ENCODE peak calls at places on chromosomes 13 and 19, in ten cellular contexts. One of them, this sample, is unnamed.

GRCh38 chr13:79246575-79246949 is 159.5 kb downstream of the RBM26 start:
- DNase-seq in EH: no peak
- DNase-seq in ovary: no peak
- DNase-seq in heart left ventricle: no peak
- DNase-seq in GM12865: peak
- DNase-seq in stimulated activated CD4-positive, alpha-beta T cell treated with anti-CD3 and anti-CD28 coated beads, Interleukin-4, amount 100 ng/mL, for 4 hours: no peak
- DNase-seq in NCI-H1092 treated with DMSO at 0.1 percent for 48 hours: peak
- DNase-seq in NCI-H187 treated with DMSO at 0.1 percent for 48 hours: no peak
- DNase-seq in OCI-LY7: peak
- DNase-seq in uterus: no peak
- DNase-seq in this sample: no peak

GRCh38 chr13:113655358-113656014 is 2.5 kb downstream of the ATP4B start:
- DNase-seq in EH: no peak
- DNase-seq in OCI-LY7: no peak
- DNase-seq in NCI-H1092 treated with DMSO at 0.1 percent for 48 hours: no peak
- DNase-seq in ovary: peak
- DNase-seq in heart left ventricle: no peak
- DNase-seq in stimulated activated CD4-positive, alpha-beta T cell treated with anti-CD3 and anti-CD28 coated beads, Interleukin-4, amount 100 ng/mL, for 4 hours: no peak
- DNase-seq in NCI-H187 treated with DMSO at 0.1 percent for 48 hours: no peak
- DNase-seq in GM12865: no peak
- DNase-seq in uterus: no peak
- DNase-seq in this sample: no peak

GRCh38 chr19:15466851-15467733 is 2.7 kb upstream of the RASAL3 start:
- DNase-seq in GM12865: peak
- DNase-seq in NCI-H1092 treated with DMSO at 0.1 percent for 48 hours: no peak
- DNase-seq in NCI-H187 treated with DMSO at 0.1 percent for 48 hours: no peak
- DNase-seq in EH: peak
- DNase-seq in heart left ventricle: no peak
- DNase-seq in ovary: no peak
- DNase-seq in uterus: no peak
- DNase-seq in OCI-LY7: peak
- DNase-seq in stimulated activated CD4-positive, alpha-beta T cell treated with anti-CD3 and anti-CD28 coated beads, Interleukin-4, amount 100 ng/mL, for 4 hours: peak
- DNase-seq in this sample: peak

GRCh38 chr13:26786651-26787295 is 26.2 kb upstream of the GPR12 start:
- DNase-seq in uterus: no peak
- DNase-seq in ovary: no peak
- DNase-seq in NCI-H187 treated with DMSO at 0.1 percent for 48 hours: no peak
- DNase-seq in heart left ventricle: no peak
- DNase-seq in EH: no peak
- DNase-seq in stimulated activated CD4-positive, alpha-beta T cell treated with anti-CD3 and anti-CD28 coated beads, Interleukin-4, amount 100 ng/mL, for 4 hours: no peak
- DNase-seq in NCI-H1092 treated with DMSO at 0.1 percent for 48 hours: no peak
- DNase-seq in GM12865: no peak
- DNase-seq in OCI-LY7: peak
- DNase-seq in this sample: no peak

GRCh38 chr13:29859971-29860370 is 9.6 kb upstream of the UBL3 start:
- DNase-seq in stimulated activated CD4-positive, alpha-beta T cell treated with anti-CD3 and anti-CD28 coated beads, Interleukin-4, amount 100 ng/mL, for 4 hours: no peak
- DNase-seq in GM12865: no peak
- DNase-seq in heart left ventricle: no peak
- DNase-seq in uterus: no peak
- DNase-seq in OCI-LY7: no peak
- DNase-seq in NCI-H187 treated with DMSO at 0.1 percent for 48 hours: no peak
- DNase-seq in NCI-H1092 treated with DMSO at 0.1 percent for 48 hours: no peak
- DNase-seq in ovary: no peak
- DNase-seq in EH: peak
- DNase-seq in this sample: no peak

GRCh38 chr19:1655131-1655981 is 2.9 kb upstream of the TCF3 start:
- DNase-seq in NCI-H187 treated with DMSO at 0.1 percent for 48 hours: no peak
- DNase-seq in ovary: no peak
- DNase-seq in GM12865: no peak
- DNase-seq in stimulated activated CD4-positive, alpha-beta T cell treated with anti-CD3 and anti-CD28 coated beads, Interleukin-4, amount 100 ng/mL, for 4 hours: no peak
- DNase-seq in EH: no peak
- DNase-seq in OCI-LY7: no peak
- DNase-seq in NCI-H1092 treated with DMSO at 0.1 percent for 48 hours: no peak
- DNase-seq in uterus: no peak
- DNase-seq in heart left ventricle: peak
- DNase-seq in this sample: no peak

GRCh38 chr13:73754727-73755292 is 379.4 kb downstream of the KLF12 start:
- DNase-seq in uterus: no peak
- DNase-seq in EH: peak
- DNase-seq in ovary: no peak
- DNase-seq in GM12865: peak
- DNase-seq in stimulated activated CD4-positive, alpha-beta T cell treated with anti-CD3 and anti-CD28 coated beads, Interleukin-4, amount 100 ng/mL, for 4 hours: no peak
- DNase-seq in NCI-H187 treated with DMSO at 0.1 percent for 48 hours: peak
- DNase-seq in heart left ventricle: no peak
- DNase-seq in NCI-H1092 treated with DMSO at 0.1 percent for 48 hours: peak
- DNase-seq in OCI-LY7: peak
- DNase-seq in this sample: no peak

GRCh38 chr19:9296336-9296735 is 13.3 kb downstream of the ZNF699 start:
- DNase-seq in stimulated activated CD4-positive, alpha-beta T cell treated with anti-CD3 and anti-CD28 coated beads, Interleukin-4, amount 100 ng/mL, for 4 hours: no peak
- DNase-seq in EH: peak
- DNase-seq in heart left ventricle: no peak
- DNase-seq in uterus: no peak
- DNase-seq in ovary: no peak
- DNase-seq in GM12865: no peak
- DNase-seq in NCI-H187 treated with DMSO at 0.1 percent for 48 hours: no peak
- DNase-seq in OCI-LY7: no peak
- DNase-seq in NCI-H1092 treated with DMSO at 0.1 percent for 48 hours: no peak
- DNase-seq in this sample: no peak

GRCh38 chr13:74210693-74211393 is 76.6 kb upstream of the KLF12 start:
- DNase-seq in OCI-LY7: no peak
- DNase-seq in uterus: no peak
- DNase-seq in heart left ventricle: peak
- DNase-seq in stimulated activated CD4-positive, alpha-beta T cell treated with anti-CD3 and anti-CD28 coated beads, Interleukin-4, amount 100 ng/mL, for 4 hours: no peak
- DNase-seq in EH: peak
- DNase-seq in NCI-H1092 treated with DMSO at 0.1 percent for 48 hours: peak
- DNase-seq in GM12865: no peak
- DNase-seq in ovary: no peak
- DNase-seq in NCI-H187 treated with DMSO at 0.1 percent for 48 hours: peak
- DNase-seq in this sample: no peak

GRCh38 chr13:55439450-55439849 is 1701.3 kb upstream of the PRR20A start:
- DNase-seq in EH: no peak
- DNase-seq in GM12865: no peak
- DNase-seq in heart left ventricle: no peak
- DNase-seq in NCI-H1092 treated with DMSO at 0.1 percent for 48 hours: peak
- DNase-seq in OCI-LY7: no peak
- DNase-seq in ovary: no peak
- DNase-seq in stimulated activated CD4-positive, alpha-beta T cell treated with anti-CD3 and anti-CD28 coated beads, Interleukin-4, amount 100 ng/mL, for 4 hours: no peak
- DNase-seq in uterus: no peak
- DNase-seq in NCI-H187 treated with DMSO at 0.1 percent for 48 hours: no peak
- DNase-seq in this sample: no peak

GRCh38 chr19:1206733-1207301 is 1.2 kb downstream of the STK11 start:
- DNase-seq in heart left ventricle: no peak
- DNase-seq in OCI-LY7: peak
- DNase-seq in ovary: no peak
- DNase-seq in EH: no peak
- DNase-seq in uterus: no peak
- DNase-seq in NCI-H1092 treated with DMSO at 0.1 percent for 48 hours: no peak
- DNase-seq in GM12865: peak
- DNase-seq in stimulated activated CD4-positive, alpha-beta T cell treated with anti-CD3 and anti-CD28 coated beads, Interleukin-4, amount 100 ng/mL, for 4 hours: no peak
- DNase-seq in NCI-H187 treated with DMSO at 0.1 percent for 48 hours: no peak
- DNase-seq in this sample: no peak

GRCh38 chr19:30815889-30816580 is 443.9 kb downstream of the ZNF536 start:
- DNase-seq in heart left ventricle: no peak
- DNase-seq in NCI-H1092 treated with DMSO at 0.1 percent for 48 hours: no peak
- DNase-seq in stimulated activated CD4-positive, alpha-beta T cell treated with anti-CD3 and anti-CD28 coated beads, Interleukin-4, amount 100 ng/mL, for 4 hours: no peak
- DNase-seq in NCI-H187 treated with DMSO at 0.1 percent for 48 hours: no peak
- DNase-seq in OCI-LY7: no peak
- DNase-seq in uterus: no peak
- DNase-seq in EH: no peak
- DNase-seq in GM12865: no peak
- DNase-seq in ovary: no peak
- DNase-seq in this sample: no peak

GRCh38 chr19:8571006-8571411 is 6.2 kb downstream of the MYO1F start:
- DNase-seq in ovary: no peak
- DNase-seq in OCI-LY7: no peak
- DNase-seq in GM12865: peak
- DNase-seq in NCI-H187 treated with DMSO at 0.1 percent for 48 hours: no peak
- DNase-seq in uterus: no peak
- DNase-seq in stimulated activated CD4-positive, alpha-beta T cell treated with anti-CD3 and anti-CD28 coated beads, Interleukin-4, amount 100 ng/mL, for 4 hours: no peak
- DNase-seq in heart left ventricle: no peak
- DNase-seq in EH: peak
- DNase-seq in NCI-H1092 treated with DMSO at 0.1 percent for 48 hours: no peak
- DNase-seq in this sample: no peak